ENCODE peak calls at places on chromosomes 7 and 10, in nine cellular contexts. D, X, J, N, E, C, I, R and Y are unnamed samples. For H3K27me3, the result is how much of the 10 kb centered on the place peaks cover.

GRCh38 chr7:30652132-30652531 is 30.1 kb downstream of the CRHR2 start:
- DNase-seq in E (no peak), I (no peak), C (no peak), D (no peak), X (no peak), J (no peak), R (no peak), N (no peak), Y (peak)

GRCh38 chr7:78185149-78185745 is 386.7 kb downstream of the PHTF2 start:
- DNase-seq in D (no peak), C (no peak), X (no peak), N (no peak), I (no peak), E (no peak), J (no peak), R (no peak), Y (no peak)

GRCh38 chr10:10816453-10816852 is 201.2 kb upstream of the CELF2 start:
- DNase-seq in J (no peak), X (no peak), D (peak), I (no peak), C (no peak), N (no peak), E (no peak), R (no peak), Y (no peak)

GRCh38 chr7:33895025-33895804 is 10.1 kb upstream of the BMPER start:
- DNase-seq in E (peak), D (peak), C (peak), J (peak), I (peak), R (peak), X (peak), N (peak), Y (peak)

GRCh38 chr7:71244023-71244422 is 112.1 kb downstream of the GALNT17 start:
- DNase-seq in X (no peak), E (no peak), R (no peak), J (no peak), C (no peak), D (no peak), I (no peak), N (no peak), Y (peak)

GRCh38 chr10:78871796-78872195 is 197.0 kb upstream of the ZMIZ1 start:
- DNase-seq in X (no peak), J (no peak), E (no peak), D (no peak), R (no peak), N (no peak), I (no peak), C (no peak), Y (no peak)

GRCh38 chr10:46541735-46542566 is 14.5 kb downstream of the GPRIN2 start:
- DNase-seq in E (no peak), J (no peak), N (peak), I (no peak), X (no peak), C (peak), D (no peak), R (no peak), Y (peak)

GRCh38 chr10:114822771-114823463 is 1.3 kb downstream of the FHIP2A start:
- DNase-seq in I (no peak), D (peak), C (no peak), E (no peak), R (no peak), X (no peak), N (no peak), J (no peak), Y (no peak)

GRCh38 chr7:6367701-6368211 is 80.0 kb downstream of the DAGLB start:
- DNase-seq in J (no peak), D (peak), I (no peak), N (no peak), R (no peak), E (no peak), X (no peak), C (no peak), Y (no peak)

DNA sequence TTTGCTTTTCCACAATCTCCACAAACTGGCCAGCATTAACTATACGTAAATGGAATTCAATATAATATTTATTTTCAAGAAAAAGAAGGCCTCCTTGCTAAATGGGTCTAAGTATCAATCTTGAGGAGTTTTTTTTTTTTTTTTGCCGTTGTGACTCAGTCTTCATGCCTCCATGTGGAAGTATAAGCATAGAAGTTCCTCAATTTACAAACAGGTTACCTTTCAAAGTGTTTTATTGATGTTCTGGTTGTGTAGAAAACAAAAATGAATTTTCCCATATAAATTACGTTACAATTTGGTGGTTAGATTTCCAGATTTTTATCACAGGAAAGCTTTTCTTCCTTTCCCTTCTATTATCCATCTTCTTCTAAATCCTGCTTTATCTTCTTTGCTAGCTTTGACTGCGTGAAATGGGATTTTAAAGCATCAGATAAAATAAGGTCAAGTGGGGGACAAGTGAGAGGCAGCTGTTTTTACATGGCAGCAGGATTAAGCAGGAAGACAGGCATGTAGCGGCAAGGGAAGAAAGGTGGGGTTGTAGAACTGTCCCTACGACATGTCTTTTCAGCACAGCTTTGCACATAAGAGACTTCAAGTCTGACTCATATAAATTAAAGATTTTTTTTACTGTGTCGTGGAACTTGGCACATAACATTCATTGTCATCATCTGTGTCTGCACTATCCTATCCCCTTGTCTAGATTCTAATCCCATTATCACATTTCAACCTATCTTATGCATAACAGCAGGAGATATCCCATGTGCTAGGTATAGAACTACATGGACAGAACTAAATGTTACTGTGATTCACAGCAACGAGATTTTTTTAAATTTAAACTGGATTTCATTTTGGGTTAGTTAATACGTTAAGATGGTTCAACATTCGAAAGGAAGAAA is 135.3 kb upstream of the FAM3C start:
- DNase-seq in J (no peak), D (no peak), R (no peak), C (no peak), X (no peak), N (no peak), I (no peak), E (no peak), Y (no peak)
- H3K27ac ChIP-seq in J (no peak), D (no peak), R (no peak), C (no peak), X (no peak), N (no peak), I (peak), E (no peak), Y (no peak)

GRCh38 chr10:7409732-7410168 is 1.1 kb downstream of the SFMBT2 start:
- DNase-seq in C (no peak), D (no peak), R (peak), N (no peak), E (no peak), J (no peak), X (no peak), I (no peak), Y (no peak)

GRCh38 chr10:7411671-7412481 is 1.0 kb upstream of the SFMBT2 start:
- DNase-seq in E (peak), R (peak), X (peak), N (no peak), J (no peak), I (no peak), D (no peak), C (peak), Y (no peak)

GRCh38 chr10:7410800-7411670 is at the start of gene SFMBT2:
- DNase-seq in R (peak), E (peak), X (peak), D (peak), I (no peak), N (peak), J (peak), C (peak), Y (peak)

GRCh38 chr10:7409045-7409731 is 1.6 kb downstream of the SFMBT2 start:
- DNase-seq in C (no peak), J (peak), I (no peak), R (peak), E (peak), N (no peak), D (no peak), X (peak), Y (peak)

GRCh38 chr10:7410306-7410799 is 481 bp downstream of the SFMBT2 start:
- DNase-seq in J (peak), C (peak), N (no peak), E (peak), I (no peak), D (peak), R (peak), X (peak), Y (peak)
- H3K27me3 ChIP-seq in J (under half), C (under half), N (under half), E (under half), I (under half), D (under half), R (under half), X (under half), Y (under half)

DNA sequence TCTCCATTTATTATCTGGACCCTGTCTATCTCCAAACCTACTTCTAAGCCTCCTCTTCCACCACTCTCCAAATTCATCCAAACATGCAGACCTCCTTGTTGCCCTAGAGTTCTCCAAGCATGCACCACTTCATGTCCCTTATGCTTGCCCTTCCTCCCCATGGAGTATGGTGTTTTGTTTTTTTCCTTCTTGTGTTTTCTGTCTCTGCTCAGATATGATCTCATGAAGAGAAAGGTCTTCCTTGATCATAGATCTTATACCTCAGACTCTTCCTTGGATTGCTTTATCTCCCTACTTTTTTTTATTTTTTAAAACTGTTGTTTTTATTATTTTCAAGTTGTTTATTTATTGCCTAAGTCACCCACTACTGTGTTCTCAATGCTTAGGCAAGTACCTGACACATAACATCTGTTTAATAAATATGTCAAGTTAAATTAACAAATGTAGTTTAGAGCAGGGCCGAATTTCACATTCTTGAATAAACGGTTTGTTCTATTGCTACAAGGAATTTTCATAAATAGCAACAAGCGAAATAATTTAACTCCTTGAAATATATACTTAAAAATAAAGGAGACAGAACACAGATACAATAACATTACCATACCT is 84.5 kb downstream of the HGF start:
- DNase-seq in N (no peak), E (no peak), C (no peak), R (no peak), I (no peak), J (no peak), D (peak), X (no peak), Y (no peak)
- H3K27ac ChIP-seq in N (no peak), E (no peak), C (no peak), R (no peak), I (no peak), J (no peak), D (peak), X (no peak), Y (peak)

GRCh38 chr10:12444981-12445700 is 95.8 kb downstream of the CAMK1D start:
- DNase-seq in X (no peak), D (no peak), C (no peak), N (no peak), R (no peak), J (no peak), I (no peak), E (no peak), Y (no peak)

GRCh38 chr10:12448729-12449391 is 99.5 kb downstream of the CAMK1D start:
- DNase-seq in I (peak), X (peak), N (no peak), R (peak), C (peak), D (peak), E (no peak), J (peak), Y (no peak)

GRCh38 chr10:12448340-12448728 is 99.0 kb downstream of the CAMK1D start:
- DNase-seq in R (no peak), N (no peak), E (no peak), X (no peak), C (no peak), J (no peak), D (no peak), I (no peak), Y (no peak)

GRCh38 chr10:12443026-12443425 is 93.7 kb downstream of the CAMK1D start:
- DNase-seq in I (no peak), X (no peak), J (no peak), C (no peak), E (no peak), N (no peak), R (no peak), D (no peak), Y (no peak)

GRCh38 chr10:12445701-12446334 is 96.5 kb downstream of the CAMK1D start:
- DNase-seq in X (no peak), R (no peak), N (no peak), D (no peak), I (no peak), J (no peak), E (no peak), C (no peak), Y (no peak)
- H3K27me3 ChIP-seq in X (under half), R (under half), N (under half), D (under half), I (under half), J (under half), E (under half), C (under half), Y (under half)

GRCh38 chr10:117138838-117139580 is 939 bp upstream of the VAX1 start:
- DNase-seq in J (no peak), R (no peak), I (no peak), E (peak), C (no peak), D (no peak), N (no peak), X (no peak), Y (no peak)
- H3K27ac ChIP-seq in J (no peak), R (no peak), I (peak), E (no peak), C (no peak), D (no peak), N (no peak), X (no peak), Y (no peak)

DNA sequence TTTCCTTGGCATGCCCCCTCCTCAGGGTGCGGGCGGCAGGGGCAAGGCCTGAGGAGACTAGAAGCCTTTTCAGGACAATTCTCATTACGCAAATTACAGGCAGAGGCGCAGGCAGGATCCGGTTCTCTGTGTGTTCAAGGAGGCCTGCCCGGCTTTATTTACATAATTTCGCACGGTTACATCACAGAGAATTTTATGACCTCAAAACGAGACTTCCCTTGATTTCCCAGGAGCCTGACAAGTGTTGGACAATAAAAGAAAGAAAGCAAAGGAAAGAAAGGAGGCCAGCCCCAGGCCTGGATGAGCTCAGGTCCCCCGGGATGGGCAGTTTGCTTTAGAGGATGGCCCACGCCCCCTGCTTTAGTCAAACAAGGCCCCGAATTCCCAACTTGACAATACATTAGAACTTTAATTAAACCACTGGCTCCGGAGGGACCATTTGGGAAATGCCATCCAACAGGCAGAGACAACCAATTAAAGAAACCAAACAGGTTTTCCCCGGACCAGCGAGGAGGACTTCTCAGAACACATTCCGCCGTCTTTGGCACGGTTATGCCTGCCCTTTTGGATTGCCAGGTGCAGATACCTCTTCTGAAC is 2.9 kb downstream of the MNX1 start:
- DNase-seq in R (no peak), E (no peak), X (no peak), J (no peak), C (no peak), I (no peak), D (no peak), N (no peak), Y (no peak)
- H3K27me3 ChIP-seq in R (under half), E (half or more), X (half or more), J (under half), C (under half), I (under half), D (half or more), N (under half), Y (half or more)

GRCh38 chr7:87144173-87144657 is 8.0 kb upstream of the DMTF1 start:
- DNase-seq in E (no peak), D (no peak), X (no peak), R (no peak), J (no peak), N (no peak), C (no peak), I (no peak), Y (no peak)
- H3K27ac ChIP-seq in E (no peak), D (no peak), X (no peak), R (no peak), J (no peak), N (no peak), C (no peak), I (no peak), Y (no peak)